ENCODE peak calls at places on chromosome 20, in ten cellular contexts. R, I, V, Q, O, X, G, E, T and C are unnamed samples.

GRCh38 chr20:63167026-63167917 is 48.7 kb downstream of the YTHDF1 start:
- DNase-seq in R (no peak), I (peak), V (no peak), Q (no peak), O (no peak), X (no peak), G (no peak), E (no peak), T (no peak), C (no peak)

GRCh38 chr20:40688129-40689099 is 622 bp downstream of the MAFB start:
- DNase-seq in R (peak), I (peak), V (no peak), Q (peak), O (no peak), X (no peak), G (no peak), E (no peak), T (no peak), C (no peak)

GRCh38 chr20:50020283-50020682 is 37.5 kb downstream of the SNAI1 start:
- DNase-seq in R (no peak), I (peak), V (peak), Q (no peak), O (no peak), X (no peak), G (no peak), E (no peak), T (peak), C (no peak)

GRCh38 chr20:22555791-22556564 is 28.4 kb downstream of the FOXA2 start:
- DNase-seq in R (peak), I (no peak), V (no peak), Q (no peak), O (no peak), X (no peak), G (no peak), E (no peak), T (no peak), C (no peak)

GRCh38 chr20:22779878-22780277 is 195.5 kb upstream of the FOXA2 start:
- DNase-seq in R (no peak), I (no peak), V (no peak), Q (no peak), O (no peak), X (no peak), G (no peak), E (no peak), T (no peak), C (no peak)

GRCh38 chr20:13029687-13030510 is 21.1 kb downstream of the SPTLC3 start:
- DNase-seq in R (no peak), I (peak), V (peak), Q (peak), O (peak), X (peak), G (no peak), E (no peak), T (peak), C (no peak)

GRCh38 chr20:62311832-62312661 is 9.2 kb downstream of the ADRM1 start:
- DNase-seq in R (no peak), I (no peak), V (no peak), Q (no peak), O (no peak), X (no peak), G (no peak), E (no peak), T (no peak), C (no peak)

GRCh38 chr20:52340036-52340634 is 148.6 kb upstream of the ZFP64 start:
- DNase-seq in R (no peak), I (peak), V (no peak), Q (no peak), O (no peak), X (no peak), G (no peak), E (no peak), T (no peak), C (no peak)

GRCh38 chr20:9068896-9069663 is at the start of gene PLCB4:
- DNase-seq in R (peak), I (peak), V (peak), Q (peak), O (peak), X (no peak), G (peak), E (peak), T (peak), C (peak)

GRCh38 chr20:46977204-46977603 is 82.6 kb downstream of the EYA2 start:
- DNase-seq in R (no peak), I (no peak), V (no peak), Q (no peak), O (no peak), X (no peak), G (no peak), E (no peak), T (no peak), C (no peak)

GRCh38 chr20:58655328-58656094 is 4.4 kb downstream of the STX16 start:
- DNase-seq in R (no peak), I (no peak), V (no peak), Q (no peak), O (no peak), X (no peak), G (no peak), E (no peak), T (no peak), C (no peak)